ENCODE peak calls at places on chromosomes 11 and 22, in four cellular contexts. F is H9, L is Peyer's patch, Q is IMR-90. E is an unnamed sample.

GRCh38 chr11:114604179-114604813 is 8.7 kb upstream of the NXPE4 start:
- DNase-seq in F (no peak), L (no peak), Q (no peak), E (no peak)

GRCh38 chr22:49305215-49305965 is 522.3 kb downstream of the BRD1 start:
- DNase-seq in F (peak), L (no peak), Q (no peak), E (no peak)

GRCh38 chr11:109015283-109015682 is 350.4 kb downstream of the DDX10 start:
- DNase-seq in F (no peak), L (no peak), Q (peak), E (peak)

GRCh38 chr11:114059278-114059983 is at the start of gene ZBTB16:
- DNase-seq in F (peak), L (peak), Q (no peak), E (peak)

GRCh38 chr11:59062602-59063529 is 23.2 kb upstream of the GLYATL1B start:
- DNase-seq in F (peak), L (no peak), Q (no peak), E (no peak)

GRCh38 chr11:85589373-85589772 is 37.8 kb downstream of the DLG2 start:
- DNase-seq in F (no peak), L (no peak), Q (no peak), E (no peak)

GRCh38 chr22:39214383-39215069 is 30.3 kb downstream of the PDGFB start:
- DNase-seq in F (peak), L (no peak), Q (peak), E (no peak)

GRCh38 chr11:69427906-69428880 is 53.3 kb upstream of the LINC01488 start:
- DNase-seq in F (no peak), L (no peak), Q (no peak), E (no peak)

GRCh38 chr11:76678316-76678715 is 7.8 kb upstream of the LRRC32 start:
- DNase-seq in F (no peak), L (no peak), Q (no peak), E (no peak)

GRCh38 chr11:36385121-36385530 is 89.0 kb downstream of the PRR5L start:
- DNase-seq in F (no peak), L (no peak), Q (peak), E (peak)

GRCh38 chr11:34269694-34270245 is 88.0 kb downstream of the ABTB2 start:
- DNase-seq in F (no peak), L (no peak), Q (no peak), E (no peak)

GRCh38 chr11:19869946-19870589 is 157.4 kb downstream of the NAV2 start:
- DNase-seq in F (no peak), L (no peak), Q (no peak), E (no peak)

GRCh38 chr11:28146123-28146751 is 38.0 kb downstream of the METTL15 start:
- DNase-seq in F (no peak), L (no peak), Q (peak), E (peak)

GRCh38 chr11:17613428-17613962 is 66.4 kb downstream of the OTOG start:
- DNase-seq in F (no peak), L (no peak), Q (no peak), E (no peak)

GRCh38 chr11:35992551-35992950 is 48.7 kb downstream of the LDLRAD3 start:
- DNase-seq in F (no peak), L (no peak), Q (no peak), E (no peak)

GRCh38 chr11:13595166-13595565 is 73.3 kb upstream of the FAR1 start:
- DNase-seq in F (no peak), L (no peak), Q (peak), E (peak)

GRCh38 chr22:37167176-37167980 is 17.7 kb upstream of the IL2RB start:
- DNase-seq in F (no peak), L (no peak), Q (no peak), E (no peak)

GRCh38 chr11:113906038-113906437 is 1.4 kb downstream of the HTR3B start:
- DNase-seq in F (peak), L (no peak), Q (peak), E (peak)

GRCh38 chr22:26047920-26048319 is 121.3 kb upstream of the SEZ6L start:
- DNase-seq in F (no peak), L (no peak), Q (no peak), E (no peak)

GRCh38 chr11:124167852-124168251 is 15.3 kb upstream of the OR10D3 start:
- DNase-seq in F (no peak), L (no peak), Q (no peak), E (no peak)

GRCh38 chr11:121535122-121535796 is 82.5 kb upstream of the SORL1-AS1 start:
- DNase-seq in F (no peak), L (no peak), Q (peak), E (no peak)

GRCh38 chr22:32448980-32449379 is 15.3 kb downstream of the BPIFC start:
- DNase-seq in F (no peak), L (no peak), Q (no peak), E (no peak)

GRCh38 chr22:36180038-36180880 is 19.7 kb upstream of the APOL3 start:
- DNase-seq in F (peak), L (peak), Q (peak), E (peak)

GRCh38 chr22:19150482-19151328 is 613 bp upstream of the GSC2 start:
- DNase-seq in F (no peak), L (no peak), Q (no peak), E (no peak)

GRCh38 chr11:38019072-38019775 is 1421.2 kb upstream of the RAG2 start:
- DNase-seq in F (peak), L (no peak), Q (no peak), E (peak)

GRCh38 chr11:13881176-13881680 is 81.3 kb upstream of the SPON1 start:
- DNase-seq in F (no peak), L (no peak), Q (no peak), E (no peak)

GRCh38 chr11:46977038-46977818 is 40.7 kb downstream of the CSTPP1 start:
- DNase-seq in F (peak), L (no peak), Q (no peak), E (no peak)

GRCh38 chr11:1077417-1078119 is 2.9 kb downstream of the MUC2 start:
- DNase-seq in F (no peak), L (no peak), Q (no peak), E (no peak)

GRCh38 chr11:104522650-104523049 is 358.7 kb upstream of the PDGFD start:
- DNase-seq in F (no peak), L (no peak), Q (peak), E (peak)

GRCh38 chr11:70099578-70100282 is 21.6 kb downstream of the ANO1 start:
- DNase-seq in F (no peak), L (no peak), Q (peak), E (no peak)

GRCh38 chr22:27422442-27422841 is 379.1 kb downstream of the MN1 start:
- DNase-seq in F (no peak), L (no peak), Q (no peak), E (no peak)
- TF ChIP-seq CTCF in F (no peak), L (no peak), Q (no peak), E (no peak)

GRCh38 chr11:87347860-87348259 is 310.1 kb downstream of the TMEM135 start:
- DNase-seq in F (no peak), L (no peak), Q (no peak), E (no peak)

GRCh38 chr11:87352759-87353707 is 315.3 kb downstream of the TMEM135 start:
- DNase-seq in F (peak), L (peak), Q (peak), E (peak)

GRCh38 chr11:87351671-87352070 is 313.9 kb downstream of the TMEM135 start:
- DNase-seq in F (no peak), L (no peak), Q (no peak), E (no peak)

DNA sequence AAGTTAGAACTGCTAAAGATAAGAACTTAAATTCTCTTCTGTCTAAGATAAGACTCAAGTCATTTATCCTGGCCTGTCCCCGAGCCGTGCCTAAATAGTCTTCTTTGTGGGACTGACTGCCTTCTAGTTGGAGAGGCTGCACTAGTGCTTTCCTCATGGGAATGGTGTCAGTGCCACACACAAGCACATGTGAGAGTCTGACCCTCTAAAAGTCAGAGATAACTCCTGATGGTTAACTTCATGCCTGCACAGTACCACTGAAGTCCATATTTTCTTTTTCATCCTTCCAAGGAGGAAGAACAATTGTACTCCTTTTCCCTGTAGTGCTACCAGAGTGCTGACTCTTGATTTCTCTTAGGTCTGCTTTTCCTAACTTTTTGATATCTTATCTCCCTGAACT is 309.7 kb downstream of the TMEM135 start:
- DNase-seq in F (no peak), L (no peak), Q (no peak), E (no peak)
- TF ChIP-seq CTCF in F (no peak), L (no peak), Q (no peak), E (no peak)

GRCh38 chr11:132142554-132142953 is 772.1 kb downstream of the NTM start:
- DNase-seq in F (no peak), L (no peak), Q (no peak), E (no peak)

GRCh38 chr11:132142102-132142501 is 771.7 kb downstream of the NTM start:
- DNase-seq in F (no peak), L (no peak), Q (no peak), E (no peak)

GRCh38 chr11:132137981-132138313 is 767.5 kb downstream of the NTM start:
- DNase-seq in F (no peak), L (no peak), Q (peak), E (no peak)

GRCh38 chr11:132139181-132139580 is 768.8 kb downstream of the NTM start:
- DNase-seq in F (no peak), L (no peak), Q (no peak), E (no peak)

GRCh38 chr11:132140056-132140455 is 769.6 kb downstream of the NTM start:
- DNase-seq in F (no peak), L (no peak), Q (no peak), E (no peak)
- TF ChIP-seq CTCF in F (peak), L (no peak), Q (no peak), E (no peak)

GRCh38 chr11:75442161-75442885 is 9.3 kb upstream of the KLHL35 start:
- DNase-seq in F (no peak), L (no peak), Q (no peak), E (no peak)
- TF ChIP-seq CTCF in F (no peak), L (no peak), Q (no peak), E (no peak)

DNA sequence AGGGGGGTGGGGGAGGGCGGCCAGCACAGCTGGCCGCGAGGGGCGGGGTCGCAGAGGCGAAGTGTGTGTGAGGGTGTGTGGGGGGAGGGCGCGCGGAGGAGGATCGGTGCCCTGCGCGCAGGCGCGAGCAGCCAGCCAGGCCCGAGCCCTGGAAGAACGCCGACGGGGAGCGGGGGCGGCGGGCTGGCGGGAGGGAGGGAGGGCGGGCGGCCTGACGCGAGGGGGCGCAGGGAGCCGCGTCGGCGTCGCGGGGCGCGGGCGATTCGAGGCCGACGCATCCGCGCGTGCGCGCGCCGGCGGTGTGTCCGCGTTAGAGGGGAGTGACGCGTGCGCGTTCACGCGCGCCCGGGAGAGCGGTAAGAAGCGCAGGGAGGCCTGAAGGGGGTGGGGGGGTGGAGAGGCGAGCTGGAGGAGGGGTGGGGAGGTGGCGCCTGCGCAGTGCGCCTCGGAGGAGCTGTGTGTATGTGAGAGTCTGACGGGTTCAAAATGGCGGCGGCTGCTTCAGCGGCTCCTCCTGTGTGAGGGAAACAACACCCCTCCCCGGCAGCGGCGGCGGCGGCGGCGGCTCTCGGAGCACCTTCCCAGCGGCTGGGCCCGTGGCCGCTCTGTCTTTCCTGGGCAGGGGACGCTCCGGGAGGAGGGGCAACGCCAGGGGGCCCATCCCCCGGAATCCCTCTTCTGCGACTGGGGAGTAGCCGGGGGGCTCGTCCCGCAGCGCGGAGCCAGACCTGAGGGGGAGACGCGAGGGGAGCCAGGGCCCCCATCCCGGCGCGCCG is at the start of gene KDM2A:
- DNase-seq in F (peak), L (peak), Q (peak), E (peak)
- TF ChIP-seq CTCF in F (peak), L (peak), Q (peak), E (no peak)

DNA sequence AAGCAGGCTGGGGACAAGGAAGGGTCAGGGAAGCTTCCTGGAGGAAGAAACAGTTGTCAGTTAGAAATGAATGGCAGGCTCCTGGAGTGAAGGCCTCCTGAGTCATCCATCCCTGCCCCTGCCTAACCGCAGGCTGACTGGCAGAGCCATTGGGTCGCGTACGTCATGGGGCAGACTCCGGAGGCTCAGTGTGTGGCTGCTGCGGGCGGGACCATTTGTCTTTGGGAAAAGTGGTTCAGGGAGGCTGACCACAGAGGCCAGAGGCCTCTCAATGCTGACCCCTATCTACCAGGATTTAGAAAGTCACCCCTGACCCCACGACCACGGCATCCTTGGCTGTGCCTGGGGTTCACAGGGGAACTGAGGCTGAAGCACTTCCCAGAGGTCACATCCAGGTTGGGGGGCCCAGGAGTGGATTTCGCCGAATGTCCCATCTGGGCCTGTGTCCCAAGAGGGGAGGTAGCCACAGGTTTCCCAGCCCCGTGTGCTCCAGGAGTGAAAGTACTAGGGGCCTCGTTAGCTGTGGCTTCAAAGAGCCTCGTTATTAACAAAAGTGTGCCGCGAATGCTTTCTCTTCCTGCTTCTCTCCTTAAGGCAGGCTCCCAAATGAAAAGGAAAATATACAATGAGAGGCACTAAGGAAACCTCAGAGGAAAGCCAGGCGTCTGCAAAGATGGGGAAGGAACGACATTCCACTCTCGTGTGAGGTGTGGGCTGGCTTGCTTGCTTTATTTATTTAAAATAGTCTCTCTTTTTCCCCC is 58.9 kb downstream of the FLRT1 start:
- DNase-seq in F (peak), L (no peak), Q (peak), E (peak)
- TF ChIP-seq CTCF in F (no peak), L (no peak), Q (no peak), E (no peak)

E was measured in cardiac fibroblast.